ENCODE peak calls at places on chromosome 20, in eight cellular contexts. Z, A, G, R, I, W, U and T are unnamed samples.
A peak's percentile ranks its signal among the peaks of the same experiment; 100 is the strongest.

GRCh38 chr20:32731882-32732266 is 11.4 kb downstream of the COMMD7 start:
- DNase-seq in Z (no peak), A (no peak), G (no peak), R (no peak), I (no peak), W (no peak), U (no peak), T (no peak)

GRCh38 chr20:22414354-22414753 is 170.0 kb downstream of the FOXA2 start:
- DNase-seq in Z (no peak), A (no peak), G (no peak), R (no peak), I (no peak), W (no peak), U (no peak), T (no peak)

GRCh38 chr20:33824852-33825251 is 13.7 kb downstream of the CHMP4B start:
- DNase-seq in Z (no peak), A (no peak), G (no peak), R (no peak), I (no peak), W (no peak), U (no peak), T (no peak)

GRCh38 chr20:63009044-63009961 is 2.5 kb upstream of the BHLHE23 start:
- DNase-seq in Z (peak; percentile 98), A (peak; percentile 87), G (peak; percentile 73), R (peak; percentile 76), I (peak; percentile 12), W (peak; percentile 90), U (peak; percentile 68), T (peak; percentile 57)

GRCh38 chr20:57570145-57570850 is 9.4 kb downstream of the PCK1 start:
- DNase-seq in Z (no peak), A (no peak), G (no peak), R (no peak), I (no peak), W (no peak), U (peak; percentile 91), T (no peak)

GRCh38 chr20:62606551-62607201 is 35.6 kb upstream of the SLCO4A1 start:
- DNase-seq in Z (no peak), A (peak; percentile 75), G (no peak), R (no peak), I (no peak), W (peak; percentile 45), U (peak; percentile 63), T (peak; percentile 68)

GRCh38 chr20:24328901-24329300 is 140.5 kb upstream of the SYNDIG1 start:
- DNase-seq in Z (no peak), A (no peak), G (no peak), R (no peak), I (no peak), W (no peak), U (no peak), T (no peak)

GRCh38 chr20:53993310-53993709 is 77.1 kb downstream of the BCAS1 start:
- DNase-seq in Z (no peak), A (no peak), G (no peak), R (no peak), I (no peak), W (no peak), U (no peak), T (no peak)

GRCh38 chr20:48047453-48047852 is 262.2 kb upstream of the SULF2 start:
- DNase-seq in Z (no peak), A (no peak), G (no peak), R (no peak), I (no peak), W (no peak), U (no peak), T (no peak)

GRCh38 chr20:32452776-32453466 is 94.8 kb downstream of the ASXL1 start:
- DNase-seq in Z (no peak), A (no peak), G (no peak), R (no peak), I (no peak), W (no peak), U (no peak), T (no peak)

GRCh38 chr20:62524486-62524885 is 48.7 kb upstream of the GATA5 start:
- DNase-seq in Z (peak; percentile 91), A (no peak), G (no peak), R (no peak), I (no peak), W (no peak), U (no peak), T (no peak)

GRCh38 chr20:440148-440547 is 22.2 kb downstream of the TBC1D20 start:
- DNase-seq in Z (no peak), A (peak; percentile 41), G (no peak), R (no peak), I (no peak), W (no peak), U (no peak), T (no peak)

GRCh38 chr20:48126227-48126740 is 341.0 kb upstream of the SULF2 start:
- DNase-seq in Z (no peak), A (no peak), G (no peak), R (no peak), I (no peak), W (no peak), U (no peak), T (no peak)

GRCh38 chr20:1536893-1537730 is 20.4 kb downstream of the SIRPD start:
- DNase-seq in Z (no peak), A (no peak), G (no peak), R (no peak), I (no peak), W (peak; percentile 18), U (no peak), T (no peak)

GRCh38 chr20:40390654-40391053 is 298.4 kb downstream of the MAFB start:
- DNase-seq in Z (no peak), A (no peak), G (no peak), R (no peak), I (no peak), W (no peak), U (no peak), T (no peak)

GRCh38 chr20:51447097-51447764 is 95.3 kb downstream of the NFATC2 start:
- DNase-seq in Z (no peak), A (peak; percentile 79), G (peak; percentile 35), R (no peak), I (no peak), W (no peak), U (no peak), T (peak; percentile 84)

GRCh38 chr20:45229264-45230056 is 8.3 kb downstream of the SEMG2 start:
- DNase-seq in Z (peak; percentile 60), A (no peak), G (no peak), R (peak; percentile 9), I (no peak), W (peak; percentile 90), U (no peak), T (no peak)

GRCh38 chr20:46985671-46986070 is 91.0 kb downstream of the EYA2 start:
- DNase-seq in Z (no peak), A (peak; percentile 12), G (no peak), R (no peak), I (no peak), W (no peak), U (no peak), T (no peak)

GRCh38 chr20:25309395-25310267 is 61.7 kb downstream of the PYGB start:
- DNase-seq in Z (no peak), A (peak; percentile 69), G (no peak), R (no peak), I (no peak), W (no peak), U (no peak), T (peak; percentile 47)

GRCh38 chr20:16147916-16148315 is 425.3 kb downstream of the KIF16B start:
- DNase-seq in Z (no peak), A (no peak), G (no peak), R (no peak), I (no peak), W (no peak), U (no peak), T (no peak)

GRCh38 chr20:1212607-1213396 is 9.5 kb downstream of the C20orf202 start:
- DNase-seq in Z (peak; percentile 79), A (peak; percentile 79), G (peak; percentile 64), R (peak; percentile 41), I (no peak), W (peak; percentile 80), U (peak; percentile 50), T (peak; percentile 39)

GRCh38 chr20:39946053-39946810 is 742.8 kb downstream of the MAFB start:
- DNase-seq in Z (no peak), A (no peak), G (no peak), R (no peak), I (no peak), W (no peak), U (no peak), T (no peak)

GRCh38 chr20:22509090-22509938 is 75.1 kb downstream of the FOXA2 start:
- DNase-seq in Z (no peak), A (no peak), G (no peak), R (no peak), I (no peak), W (no peak), U (no peak), T (no peak)

GRCh38 chr20:35012227-35013069 is 56.8 kb downstream of the MYH7B start:
- DNase-seq in Z (no peak), A (peak; percentile 57), G (no peak), R (no peak), I (no peak), W (no peak), U (no peak), T (no peak)

GRCh38 chr20:46121531-46121930 is 3.4 kb downstream of the CD40 start:
- DNase-seq in Z (no peak), A (no peak), G (no peak), R (no peak), I (no peak), W (no peak), U (no peak), T (no peak)

GRCh38 chr20:16624106-16624505 is 50.9 kb upstream of the KIF16B start:
- DNase-seq in Z (no peak), A (no peak), G (no peak), R (no peak), I (no peak), W (no peak), U (no peak), T (no peak)

GRCh38 chr20:58618694-58619540 is 32.2 kb upstream of the STX16 start:
- DNase-seq in Z (peak; percentile 86), A (no peak), G (no peak), R (no peak), I (no peak), W (peak; percentile 61), U (no peak), T (no peak)

GRCh38 chr20:663315-664090 is 10.5 kb upstream of the SRXN1 start:
- DNase-seq in Z (no peak), A (no peak), G (no peak), R (no peak), I (no peak), W (peak; percentile 63), U (no peak), T (no peak)

GRCh38 chr20:53077373-53078205 is 105.4 kb downstream of the TSHZ2 start:
- DNase-seq in Z (no peak), A (no peak), G (no peak), R (no peak), I (no peak), W (no peak), U (no peak), T (no peak)

GRCh38 chr20:63657260-63657936 is 714 bp upstream of the RTEL1 start:
- DNase-seq in Z (no peak), A (no peak), G (no peak), R (no peak), I (no peak), W (peak; percentile 31), U (no peak), T (peak; percentile 65)

GRCh38 chr20:1894471-1894950 is 696 bp upstream of the SIRPA start:
- DNase-seq in Z (peak; percentile 92), A (peak; percentile 76), G (peak; percentile 57), R (no peak), I (peak; percentile 73), W (peak; percentile 69), U (peak; percentile 19), T (peak; percentile 77)

GRCh38 chr20:13613917-13614316 is 24.8 kb downstream of the TASP1 start:
- DNase-seq in Z (no peak), A (no peak), G (no peak), R (no peak), I (no peak), W (no peak), U (no peak), T (no peak)